ENCODE peak calls at places on chromosomes 4 and X, in eight cellular contexts. B, V, C, R, S, F, D and W are unnamed samples.

GRCh38 chr4:127015616-127016015 is 617.1 kb upstream of the INTU start:
- DNase-seq in B (peak; percentile 26), V (peak; percentile 9), C (no peak), R (no peak), S (no peak), F (no peak), D (no peak), W (peak; percentile 17)

GRCh38 chr4:87915621-87916020 is 59.9 kb upstream of the SPP1 start:
- DNase-seq in B (no peak), V (no peak), C (no peak), R (no peak), S (no peak), F (no peak), D (no peak), W (no peak)

GRCh38 chrX:153321381-153322105 is at the start of gene PNMA6F:
- DNase-seq in B (no peak), V (no peak), C (no peak), R (no peak), S (no peak), F (no peak), D (no peak), W (peak; percentile 36)

GRCh38 chr4:115834441-115834840 is 721.0 kb upstream of the NDST4 start:
- DNase-seq in B (no peak), V (no peak), C (no peak), R (no peak), S (no peak), F (no peak), D (peak; percentile 9), W (no peak)

GRCh38 chrX:45758319-45758718 is 557.6 kb upstream of the DIPK2B start:
- DNase-seq in B (peak; percentile 92), V (no peak), C (no peak), R (peak; percentile 9), S (no peak), F (peak; percentile 91), D (peak; percentile 91), W (no peak)

GRCh38 chr4:49516796-49517195 is 530.7 kb downstream of the CWH43 start:
- DNase-seq in B (no peak), V (no peak), C (no peak), R (no peak), S (no peak), F (no peak), D (no peak), W (no peak)

GRCh38 chrX:104343408-104344129 is 88.8 kb upstream of the ESX1 start:
- DNase-seq in B (peak; percentile 83), V (no peak), C (peak; percentile 57), R (peak; percentile 17), S (no peak), F (peak; percentile 83), D (peak; percentile 89), W (peak; percentile 91)

GRCh38 chr4:73704314-73705055 is 35.9 kb upstream of the CXCL8 start:
- DNase-seq in B (peak; percentile 77), V (no peak), C (peak; percentile 43), R (no peak), S (no peak), F (peak; percentile 100), D (peak; percentile 100), W (peak; percentile 17)

GRCh38 chrX:119121341-119121740 is 6.3 kb downstream of the KIAA1210 start:
- DNase-seq in B (no peak), V (no peak), C (no peak), R (no peak), S (no peak), F (peak; percentile 52), D (peak; percentile 5), W (no peak)

GRCh38 chrX:19602866-19603620 is 87.7 kb upstream of the MAP3K15 start:
- DNase-seq in B (no peak), V (no peak), C (no peak), R (no peak), S (no peak), F (peak; percentile 83), D (peak; percentile 87), W (no peak)